ENCODE peak calls at places on chromosomes 4 and X, in four cellular contexts. One of them, this sample, is unnamed.

GRCh38 chrX:153723351-153724251 is 586 bp downstream of the BCAP31 start:
- DNase-seq in SK-N-SH: peak; percentile 68
- DNase-seq in GM23248: peak; percentile 66
- DNase-seq in NCI-H1694: peak; percentile 39
- DNase-seq in this sample: peak; percentile 63

GRCh38 chrX:16869393-16870094 is 618 bp downstream of the RBBP7 start:
- DNase-seq in SK-N-SH: peak; percentile 77
- DNase-seq in GM23248: peak; percentile 58
- DNase-seq in NCI-H1694: no peak
- DNase-seq in this sample: peak; percentile 54

GRCh38 chr4:98394134-98394533 is 132.9 kb downstream of the RAP1GDS1 start:
- DNase-seq in SK-N-SH: no peak
- DNase-seq in GM23248: no peak
- DNase-seq in NCI-H1694: no peak
- DNase-seq in this sample: no peak

GRCh38 chrX:120512627-120513026 is 43.5 kb upstream of the LAMP2 start:
- DNase-seq in SK-N-SH: no peak
- DNase-seq in GM23248: no peak
- DNase-seq in NCI-H1694: no peak
- DNase-seq in this sample: no peak

GRCh38 chr4:73998040-73999011 is at the start of gene CXCL5:
- DNase-seq in SK-N-SH: no peak
- DNase-seq in GM23248: peak; percentile 63
- DNase-seq in NCI-H1694: no peak
- DNase-seq in this sample: no peak

GRCh38 chrX:65522739-65523372 is 11.7 kb downstream of the LAS1L start:
- DNase-seq in SK-N-SH: no peak
- DNase-seq in GM23248: peak; percentile 62
- DNase-seq in NCI-H1694: no peak
- DNase-seq in this sample: no peak

GRCh38 chr4:114642173-114642780 is 43.7 kb downstream of the UGT8 start:
- DNase-seq in SK-N-SH: no peak
- DNase-seq in GM23248: no peak
- DNase-seq in NCI-H1694: no peak
- DNase-seq in this sample: no peak

GRCh38 chr4:153988446-153988845 is 199.6 kb upstream of the SFRP2 start:
- DNase-seq in SK-N-SH: no peak
- DNase-seq in GM23248: peak; percentile 77
- DNase-seq in NCI-H1694: no peak
- DNase-seq in this sample: no peak

GRCh38 chr4:73477176-73477575 is 4.4 kb upstream of the AFM start:
- DNase-seq in SK-N-SH: no peak
- DNase-seq in GM23248: no peak
- DNase-seq in NCI-H1694: no peak
- DNase-seq in this sample: no peak

GRCh38 chrX:69616520-69617203 is 749 bp downstream of the EDA start:
- DNase-seq in SK-N-SH: peak; percentile 12
- DNase-seq in GM23248: peak; percentile 4
- DNase-seq in NCI-H1694: no peak
- DNase-seq in this sample: peak; percentile 44

This sample was measured in BE2C.